ENCODE peak calls at places on chromosomes 4 and X, in five cellular contexts. B, X, N, D and T are unnamed samples.

GRCh38 chrX:135340827-135341226 is 31.5 kb downstream of the ETDC start:
- DNase-seq in B (no peak), D (no peak), X (no peak), N (no peak), T (no peak)

GRCh38 chrX:41923925-41924693 is 755 bp upstream of the CASK start:
- DNase-seq in X (peak), D (no peak), N (peak), B (peak), T (peak)

GRCh38 chr4:183408791-183409190 is 35.6 kb upstream of the CDKN2AIP start:
- DNase-seq in B (no peak), X (no peak), D (no peak), N (no peak), T (no peak)

GRCh38 chrX:132612990-132613564 is 124.2 kb upstream of the MBNL3 start:
- DNase-seq in N (peak), X (no peak), D (no peak), B (peak), T (peak)

GRCh38 chrX:144732588-144732987 is 514.7 kb upstream of the SPANXN1 start:
- DNase-seq in D (no peak), N (no peak), B (no peak), X (no peak), T (no peak)

GRCh38 chrX:31314921-31315320 is 243.1 kb upstream of the FTHL17 start:
- DNase-seq in D (no peak), N (no peak), B (no peak), X (no peak), T (no peak)

GRCh38 chr4:1472148-1472797 is 66.0 kb upstream of the NKX1-1 start:
- DNase-seq in N (no peak), D (peak), B (no peak), X (no peak), T (no peak)

GRCh38 chr4:11805837-11806236 is 377.1 kb upstream of the HS3ST1 start:
- DNase-seq in N (no peak), B (no peak), D (no peak), X (no peak), T (no peak)

GRCh38 chrX:20116087-20116574 is 576 bp downstream of the MAP7D2 start:
- DNase-seq in D (no peak), B (no peak), N (no peak), X (no peak), T (no peak)

GRCh38 chr4:152950402-152951274 is 14.5 kb downstream of the FHDC1 start:
- DNase-seq in B (no peak), N (no peak), D (no peak), X (no peak), T (no peak)